ENCODE peak calls at places on chromosomes 7 and 10, in four cellular contexts. N, H, V and O are unnamed samples.

GRCh38 chr10:120495226-120495625 is 38.2 kb downstream of the PLPP4 start:
- DNase-seq in N (no peak), H (no peak), V (no peak), O (no peak)

GRCh38 chr10:34698979-34699378 is 116.1 kb downstream of the PARD3 start:
- DNase-seq in N (no peak), H (no peak), V (no peak), O (no peak)

GRCh38 chr10:46216836-46217748 is 69.7 kb upstream of the ANTXRL start:
- DNase-seq in N (no peak), H (no peak), V (no peak), O (no peak)

GRCh38 chr7:71746004-71746403 is 614.1 kb downstream of the GALNT17 start:
- DNase-seq in N (no peak), H (no peak), V (no peak), O (peak; percentile 1)

GRCh38 chr10:131833446-131834080 is 67.2 kb upstream of the PPP2R2D start:
- DNase-seq in N (no peak), H (no peak), V (no peak), O (no peak)

GRCh38 chr7:70657532-70657931 is 474.4 kb upstream of the GALNT17 start:
- DNase-seq in N (no peak), H (no peak), V (no peak), O (no peak)

GRCh38 chr10:88185830-88186229 is 322.4 kb downstream of the PTEN start:
- DNase-seq in N (no peak), H (no peak), V (no peak), O (no peak)

GRCh38 chr10:33279791-33280190 is 54.7 kb downstream of the NRP1 start:
- DNase-seq in N (no peak), H (no peak), V (no peak), O (no peak)

GRCh38 chr7:36084485-36085091 is 68.5 kb upstream of the EEPD1 start:
- DNase-seq in N (peak; percentile 13), H (no peak), V (no peak), O (no peak)

GRCh38 chr7:1176891-1177373 is 16.9 kb upstream of the ZFAND2A start:
- DNase-seq in N (no peak), H (peak; percentile 74), V (peak; percentile 87), O (no peak)

GRCh38 chr7:156465186-156465585 is 175.4 kb upstream of the RNF32 start:
- DNase-seq in N (no peak), H (no peak), V (no peak), O (no peak)

GRCh38 chr10:57341294-57341693 is 926.4 kb downstream of the IPMK start:
- DNase-seq in N (no peak), H (no peak), V (no peak), O (no peak)

GRCh38 chr7:114310344-114311118 is 104.1 kb upstream of the FOXP2 start:
- DNase-seq in N (no peak), H (no peak), V (no peak), O (no peak)

GRCh38 chr10:49679480-49679893 is at the start of gene C10orf53:
- DNase-seq in N (peak; percentile 36), H (no peak), V (no peak), O (no peak)

GRCh38 chr7:109873296-109873695 is 1217.6 kb upstream of the LRRN3 start:
- DNase-seq in N (no peak), H (no peak), V (no peak), O (no peak)

GRCh38 chr7:134502463-134502862 is 24.9 kb upstream of the AKR1B10 start:
- DNase-seq in N (no peak), H (no peak), V (no peak), O (no peak)

GRCh38 chr7:77839919-77840318 is 41.3 kb downstream of the PHTF2 start:
- DNase-seq in N (no peak), H (no peak), V (no peak), O (no peak)

GRCh38 chr7:54674891-54675290 is 84.1 kb downstream of the SEC61G start:
- DNase-seq in N (no peak), H (no peak), V (no peak), O (no peak)

GRCh38 chr10:16941865-16942264 is 124.6 kb upstream of the RSU1 start:
- DNase-seq in N (no peak), H (no peak), V (no peak), O (no peak)

GRCh38 chr10:75679546-75679945 is 248.1 kb downstream of the LRMDA start:
- DNase-seq in N (no peak), H (no peak), V (no peak), O (no peak)

GRCh38 chr10:131113892-131114291 is 197.6 kb downstream of the TCERG1L start:
- DNase-seq in N (no peak), H (no peak), V (no peak), O (no peak)

GRCh38 chr10:128630787-128631252 is 504.6 kb upstream of the MKI67 start:
- DNase-seq in N (no peak), H (no peak), V (no peak), O (no peak)

GRCh38 chr10:98474628-98475027 is 27.9 kb upstream of the HPS1 start:
- DNase-seq in N (no peak), H (no peak), V (no peak), O (no peak)

GRCh38 chr10:120813085-120813484 is 38.1 kb upstream of the WDR11 start:
- DNase-seq in N (no peak), H (no peak), V (no peak), O (no peak)

GRCh38 chr7:138684360-138684759 is 16.8 kb downstream of the SVOPL start:
- DNase-seq in N (no peak), H (no peak), V (no peak), O (no peak)

GRCh38 chr7:17887286-17887685 is 53.0 kb downstream of the SNX13 start:
- DNase-seq in N (no peak), H (no peak), V (no peak), O (no peak)

GRCh38 chr10:132385721-132386418 is 11.1 kb upstream of the PWWP2B start:
- DNase-seq in N (no peak), H (no peak), V (no peak), O (no peak)

GRCh38 chr7:98802088-98802780 is 67.6 kb downstream of the TMEM130 start:
- DNase-seq in N (no peak), H (no peak), V (no peak), O (no peak)

GRCh38 chr7:90900640-90901353 is 304.7 kb downstream of the CDK14 start:
- DNase-seq in N (no peak), H (no peak), V (no peak), O (no peak)

GRCh38 chr10:112689327-112689726 is 242.3 kb downstream of the VTI1A start:
- DNase-seq in N (no peak), H (no peak), V (no peak), O (no peak)

GRCh38 chr10:98425511-98426352 is 10.8 kb upstream of the PYROXD2 start:
- DNase-seq in N (no peak), H (peak; percentile 18), V (peak; percentile 55), O (no peak)

GRCh38 chr10:21304198-21304597 is 221.3 kb downstream of the SKIDA1 start:
- DNase-seq in N (no peak), H (no peak), V (no peak), O (no peak)

GRCh38 chr10:77360835-77361234 is 276.8 kb downstream of the KCNMA1 start:
- DNase-seq in N (no peak), H (no peak), V (no peak), O (no peak)

GRCh38 chr7:35003679-35004278 is 33.5 kb downstream of the DPY19L1 start:
- DNase-seq in N (peak; percentile 38), H (no peak), V (no peak), O (no peak)